ENCODE peak calls at places on chromosomes 12 and 14, in ten cellular contexts. One of them, this sample, is unnamed.

GRCh38 chr12:49881400-49882247 is 22.1 kb downstream of the FAIM2 start:
- DNase-seq in stimulated activated CD4-positive, alpha-beta T cell treated with anti-CD3 and anti-CD28 coated beads, Interleukin-15, amount 100 ng/mL, for 1 hour: no peak
- DNase-seq in pancreas: no peak
- DNase-seq in left ventricle myocardium inferior: no peak
- DNase-seq in NCI-H748 treated with DMSO at 0.1 percent for 48 hours: no peak
- DNase-seq in dermis microvascular lymphatic vessel endothelial cell: no peak
- DNase-seq in NCI-H2107: no peak
- DNase-seq in RPMI7951: no peak
- DNase-seq in GM06990: no peak
- DNase-seq in prostate gland: no peak
- DNase-seq in this sample: no peak

GRCh38 chr12:104680070-104680469 is 223.3 kb downstream of the CHST11 start:
- DNase-seq in NCI-H748 treated with DMSO at 0.1 percent for 48 hours: peak
- DNase-seq in GM06990: no peak
- DNase-seq in pancreas: no peak
- DNase-seq in RPMI7951: no peak
- DNase-seq in stimulated activated CD4-positive, alpha-beta T cell treated with anti-CD3 and anti-CD28 coated beads, Interleukin-15, amount 100 ng/mL, for 1 hour: no peak
- DNase-seq in NCI-H2107: no peak
- DNase-seq in dermis microvascular lymphatic vessel endothelial cell: peak
- DNase-seq in left ventricle myocardium inferior: no peak
- DNase-seq in prostate gland: no peak
- DNase-seq in this sample: no peak

GRCh38 chr14:77151918-77152588 is 10.5 kb upstream of the ZDHHC22 start:
- DNase-seq in NCI-H2107: no peak
- DNase-seq in prostate gland: no peak
- DNase-seq in RPMI7951: peak
- DNase-seq in pancreas: no peak
- DNase-seq in stimulated activated CD4-positive, alpha-beta T cell treated with anti-CD3 and anti-CD28 coated beads, Interleukin-15, amount 100 ng/mL, for 1 hour: no peak
- DNase-seq in dermis microvascular lymphatic vessel endothelial cell: no peak
- DNase-seq in NCI-H748 treated with DMSO at 0.1 percent for 48 hours: peak
- DNase-seq in left ventricle myocardium inferior: no peak
- DNase-seq in GM06990: no peak
- DNase-seq in this sample: peak

GRCh38 chr14:95182379-95182778 is 25.1 kb upstream of the DICER1 start:
- DNase-seq in left ventricle myocardium inferior: no peak
- DNase-seq in NCI-H748 treated with DMSO at 0.1 percent for 48 hours: no peak
- DNase-seq in GM06990: no peak
- DNase-seq in prostate gland: no peak
- DNase-seq in NCI-H2107: no peak
- DNase-seq in dermis microvascular lymphatic vessel endothelial cell: no peak
- DNase-seq in stimulated activated CD4-positive, alpha-beta T cell treated with anti-CD3 and anti-CD28 coated beads, Interleukin-15, amount 100 ng/mL, for 1 hour: no peak
- DNase-seq in RPMI7951: no peak
- DNase-seq in pancreas: no peak
- DNase-seq in this sample: no peak

GRCh38 chr12:77325505-77325904 is 260.1 kb upstream of the E2F7 start:
- DNase-seq in NCI-H748 treated with DMSO at 0.1 percent for 48 hours: no peak
- DNase-seq in dermis microvascular lymphatic vessel endothelial cell: no peak
- DNase-seq in stimulated activated CD4-positive, alpha-beta T cell treated with anti-CD3 and anti-CD28 coated beads, Interleukin-15, amount 100 ng/mL, for 1 hour: no peak
- DNase-seq in left ventricle myocardium inferior: no peak
- DNase-seq in RPMI7951: no peak
- DNase-seq in pancreas: no peak
- DNase-seq in prostate gland: no peak
- DNase-seq in NCI-H2107: no peak
- DNase-seq in GM06990: peak
- DNase-seq in this sample: no peak

GRCh38 chr12:125775507-125775906 is 710.3 kb downstream of the AACS start:
- DNase-seq in NCI-H748 treated with DMSO at 0.1 percent for 48 hours: no peak
- DNase-seq in RPMI7951: no peak
- DNase-seq in dermis microvascular lymphatic vessel endothelial cell: no peak
- DNase-seq in GM06990: no peak
- DNase-seq in pancreas: no peak
- DNase-seq in left ventricle myocardium inferior: no peak
- DNase-seq in stimulated activated CD4-positive, alpha-beta T cell treated with anti-CD3 and anti-CD28 coated beads, Interleukin-15, amount 100 ng/mL, for 1 hour: no peak
- DNase-seq in prostate gland: no peak
- DNase-seq in NCI-H2107: no peak
- DNase-seq in this sample: no peak

GRCh38 chr12:32395031-32395430 is 4.3 kb upstream of the FGD4 start:
- DNase-seq in stimulated activated CD4-positive, alpha-beta T cell treated with anti-CD3 and anti-CD28 coated beads, Interleukin-15, amount 100 ng/mL, for 1 hour: no peak
- DNase-seq in NCI-H748 treated with DMSO at 0.1 percent for 48 hours: no peak
- DNase-seq in NCI-H2107: no peak
- DNase-seq in dermis microvascular lymphatic vessel endothelial cell: no peak
- DNase-seq in RPMI7951: no peak
- DNase-seq in left ventricle myocardium inferior: no peak
- DNase-seq in GM06990: no peak
- DNase-seq in prostate gland: no peak
- DNase-seq in pancreas: no peak
- DNase-seq in this sample: no peak

GRCh38 chr12:62659457-62660295 is 193.1 kb downstream of the MON2 start:
- DNase-seq in RPMI7951: peak
- DNase-seq in prostate gland: no peak
- DNase-seq in stimulated activated CD4-positive, alpha-beta T cell treated with anti-CD3 and anti-CD28 coated beads, Interleukin-15, amount 100 ng/mL, for 1 hour: no peak
- DNase-seq in pancreas: no peak
- DNase-seq in NCI-H748 treated with DMSO at 0.1 percent for 48 hours: no peak
- DNase-seq in NCI-H2107: no peak
- DNase-seq in dermis microvascular lymphatic vessel endothelial cell: no peak
- DNase-seq in left ventricle myocardium inferior: no peak
- DNase-seq in GM06990: no peak
- DNase-seq in this sample: peak

GRCh38 chr12:107681455-107681835 is 4.2 kb upstream of the PWP1 start:
- DNase-seq in RPMI7951: no peak
- DNase-seq in pancreas: no peak
- DNase-seq in dermis microvascular lymphatic vessel endothelial cell: no peak
- DNase-seq in NCI-H748 treated with DMSO at 0.1 percent for 48 hours: no peak
- DNase-seq in GM06990: no peak
- DNase-seq in stimulated activated CD4-positive, alpha-beta T cell treated with anti-CD3 and anti-CD28 coated beads, Interleukin-15, amount 100 ng/mL, for 1 hour: no peak
- DNase-seq in left ventricle myocardium inferior: no peak
- DNase-seq in prostate gland: no peak
- DNase-seq in NCI-H2107: no peak
- DNase-seq in this sample: no peak

GRCh38 chr12:19908825-19909224 is 459.5 kb upstream of the PDE3A start:
- DNase-seq in prostate gland: no peak
- DNase-seq in pancreas: no peak
- DNase-seq in GM06990: no peak
- DNase-seq in NCI-H2107: no peak
- DNase-seq in NCI-H748 treated with DMSO at 0.1 percent for 48 hours: no peak
- DNase-seq in RPMI7951: no peak
- DNase-seq in stimulated activated CD4-positive, alpha-beta T cell treated with anti-CD3 and anti-CD28 coated beads, Interleukin-15, amount 100 ng/mL, for 1 hour: no peak
- DNase-seq in dermis microvascular lymphatic vessel endothelial cell: no peak
- DNase-seq in left ventricle myocardium inferior: no peak
- DNase-seq in this sample: no peak

GRCh38 chr14:34172477-34173368 is 221.8 kb upstream of the EGLN3 start:
- DNase-seq in prostate gland: no peak
- DNase-seq in GM06990: no peak
- DNase-seq in stimulated activated CD4-positive, alpha-beta T cell treated with anti-CD3 and anti-CD28 coated beads, Interleukin-15, amount 100 ng/mL, for 1 hour: no peak
- DNase-seq in dermis microvascular lymphatic vessel endothelial cell: no peak
- DNase-seq in RPMI7951: no peak
- DNase-seq in left ventricle myocardium inferior: no peak
- DNase-seq in NCI-H748 treated with DMSO at 0.1 percent for 48 hours: no peak
- DNase-seq in pancreas: no peak
- DNase-seq in NCI-H2107: no peak
- DNase-seq in this sample: no peak

GRCh38 chr14:104973215-104974145 is 4.7 kb downstream of the AHNAK2 start:
- DNase-seq in NCI-H2107: peak
- DNase-seq in prostate gland: peak
- DNase-seq in dermis microvascular lymphatic vessel endothelial cell: no peak
- DNase-seq in GM06990: no peak
- DNase-seq in RPMI7951: peak
- DNase-seq in left ventricle myocardium inferior: peak
- DNase-seq in NCI-H748 treated with DMSO at 0.1 percent for 48 hours: no peak
- DNase-seq in pancreas: no peak
- DNase-seq in stimulated activated CD4-positive, alpha-beta T cell treated with anti-CD3 and anti-CD28 coated beads, Interleukin-15, amount 100 ng/mL, for 1 hour: no peak
- DNase-seq in this sample: peak

GRCh38 chr12:73952304-73952703 is 585.3 kb upstream of the ATXN7L3B start:
- DNase-seq in NCI-H2107: no peak
- DNase-seq in GM06990: no peak
- DNase-seq in stimulated activated CD4-positive, alpha-beta T cell treated with anti-CD3 and anti-CD28 coated beads, Interleukin-15, amount 100 ng/mL, for 1 hour: no peak
- DNase-seq in pancreas: no peak
- DNase-seq in prostate gland: no peak
- DNase-seq in dermis microvascular lymphatic vessel endothelial cell: no peak
- DNase-seq in left ventricle myocardium inferior: no peak
- DNase-seq in RPMI7951: no peak
- DNase-seq in NCI-H748 treated with DMSO at 0.1 percent for 48 hours: no peak
- DNase-seq in this sample: no peak

GRCh38 chr14:101151226-101151929 is 247.9 kb upstream of the RTL1 start:
- DNase-seq in NCI-H748 treated with DMSO at 0.1 percent for 48 hours: no peak
- DNase-seq in NCI-H2107: no peak
- DNase-seq in left ventricle myocardium inferior: no peak
- DNase-seq in dermis microvascular lymphatic vessel endothelial cell: no peak
- DNase-seq in RPMI7951: no peak
- DNase-seq in GM06990: no peak
- DNase-seq in stimulated activated CD4-positive, alpha-beta T cell treated with anti-CD3 and anti-CD28 coated beads, Interleukin-15, amount 100 ng/mL, for 1 hour: no peak
- DNase-seq in prostate gland: no peak
- DNase-seq in pancreas: no peak
- DNase-seq in this sample: peak

This sample was measured in M059J.